ENCODE peak calls at places on chromosomes 5 and 9, in six cellular contexts. One of them, this sample, is unnamed.

GRCh38 chr9:19229725-19230355 is 653 bp upstream of the DENND4C start:
- DNase-seq in bronchial epithelial cell: peak; percentile 36
- DNase-seq in ascending aorta: peak; percentile 84
- DNase-seq in pancreas: no peak
- DNase-seq in GM06990: no peak
- DNase-seq in keratinocyte: no peak
- DNase-seq in this sample: no peak

GRCh38 chr5:160001457-160001856 is 7.5 kb upstream of the TTC1 start:
- DNase-seq in pancreas: no peak
- DNase-seq in bronchial epithelial cell: no peak
- DNase-seq in keratinocyte: no peak
- DNase-seq in ascending aorta: no peak
- DNase-seq in GM06990: no peak
- DNase-seq in this sample: no peak

GRCh38 chr5:53089481-53089976 is 20.0 kb downstream of the MOCS2 start:
- DNase-seq in keratinocyte: no peak
- DNase-seq in GM06990: peak; percentile 37
- DNase-seq in pancreas: no peak
- DNase-seq in ascending aorta: no peak
- DNase-seq in bronchial epithelial cell: no peak
- DNase-seq in this sample: no peak

GRCh38 chr9:19641046-19641445 is 147.8 kb downstream of the SLC24A2 start:
- DNase-seq in ascending aorta: no peak
- DNase-seq in GM06990: no peak
- DNase-seq in keratinocyte: no peak
- DNase-seq in bronchial epithelial cell: no peak
- DNase-seq in pancreas: no peak
- DNase-seq in this sample: no peak

GRCh38 chr5:367358-368130 is 46.0 kb downstream of the AHRR start:
- DNase-seq in bronchial epithelial cell: no peak
- DNase-seq in keratinocyte: no peak
- DNase-seq in pancreas: no peak
- DNase-seq in ascending aorta: peak; percentile 52
- DNase-seq in GM06990: no peak
- DNase-seq in this sample: no peak

GRCh38 chr9:118637681-118638080 is 731.6 kb downstream of the BRINP1 start:
- DNase-seq in ascending aorta: no peak
- DNase-seq in bronchial epithelial cell: no peak
- DNase-seq in pancreas: no peak
- DNase-seq in GM06990: no peak
- DNase-seq in keratinocyte: no peak
- DNase-seq in this sample: no peak

GRCh38 chr5:169731221-169731620 is 94.1 kb downstream of the DOCK2 start:
- DNase-seq in keratinocyte: no peak
- DNase-seq in bronchial epithelial cell: no peak
- DNase-seq in ascending aorta: no peak
- DNase-seq in pancreas: no peak
- DNase-seq in GM06990: no peak
- DNase-seq in this sample: no peak

GRCh38 chr9:93308158-93308602 is 124.2 kb downstream of the WNK2 start:
- DNase-seq in bronchial epithelial cell: no peak
- DNase-seq in keratinocyte: no peak
- DNase-seq in ascending aorta: no peak
- DNase-seq in pancreas: peak; percentile 7
- DNase-seq in GM06990: no peak
- DNase-seq in this sample: no peak

GRCh38 chr5:108749130-108749861 is 1.6 kb downstream of the FER start:
- DNase-seq in bronchial epithelial cell: peak; percentile 22
- DNase-seq in keratinocyte: no peak
- DNase-seq in ascending aorta: no peak
- DNase-seq in pancreas: no peak
- DNase-seq in GM06990: no peak
- DNase-seq in this sample: no peak

GRCh38 chr9:125902865-125903512 is 155.8 kb downstream of the PBX3 start:
- DNase-seq in pancreas: no peak
- DNase-seq in keratinocyte: no peak
- DNase-seq in bronchial epithelial cell: no peak
- DNase-seq in GM06990: no peak
- DNase-seq in ascending aorta: no peak
- DNase-seq in this sample: no peak

GRCh38 chr9:37921546-37922300 is 17.8 kb upstream of the SLC25A51 start:
- DNase-seq in ascending aorta: no peak
- DNase-seq in pancreas: no peak
- DNase-seq in keratinocyte: peak; percentile 62
- DNase-seq in bronchial epithelial cell: peak; percentile 88
- DNase-seq in GM06990: no peak
- DNase-seq in this sample: no peak

GRCh38 chr5:174692982-174693422 is 31.4 kb upstream of the MSX2 start:
- DNase-seq in pancreas: no peak
- DNase-seq in bronchial epithelial cell: no peak
- DNase-seq in ascending aorta: no peak
- DNase-seq in keratinocyte: no peak
- DNase-seq in GM06990: no peak
- DNase-seq in this sample: no peak

GRCh38 chr5:59125961-59126360 is 543.1 kb downstream of the RAB3C start:
- DNase-seq in keratinocyte: no peak
- DNase-seq in GM06990: no peak
- DNase-seq in bronchial epithelial cell: no peak
- DNase-seq in pancreas: no peak
- DNase-seq in ascending aorta: no peak
- DNase-seq in this sample: no peak

GRCh38 chr5:53170748-53171349 is 61.3 kb upstream of the MOCS2 start:
- DNase-seq in bronchial epithelial cell: peak; percentile 61
- DNase-seq in keratinocyte: no peak
- DNase-seq in ascending aorta: no peak
- DNase-seq in pancreas: peak; percentile 21
- DNase-seq in GM06990: no peak
- DNase-seq in this sample: no peak

GRCh38 chr5:15791859-15792258 is 291.9 kb downstream of the FBXL7 start:
- DNase-seq in GM06990: no peak
- DNase-seq in bronchial epithelial cell: no peak
- DNase-seq in ascending aorta: no peak
- DNase-seq in keratinocyte: no peak
- DNase-seq in pancreas: no peak
- DNase-seq in this sample: peak; percentile 32

GRCh38 chr9:99601506-99601905 is 220.2 kb upstream of the NR4A3 start:
- DNase-seq in keratinocyte: no peak
- DNase-seq in bronchial epithelial cell: no peak
- DNase-seq in ascending aorta: no peak
- DNase-seq in GM06990: no peak
- DNase-seq in pancreas: peak; percentile 16
- DNase-seq in this sample: no peak

GRCh38 chr5:171481791-171482536 is 62.5 kb downstream of the FGF18 start:
- DNase-seq in bronchial epithelial cell: no peak
- DNase-seq in pancreas: no peak
- DNase-seq in GM06990: no peak
- DNase-seq in ascending aorta: no peak
- DNase-seq in keratinocyte: no peak
- DNase-seq in this sample: no peak

GRCh38 chr9:110807956-110808598 is 139.5 kb downstream of the MUSK start:
- DNase-seq in GM06990: peak; percentile 67
- DNase-seq in pancreas: no peak
- DNase-seq in bronchial epithelial cell: no peak
- DNase-seq in ascending aorta: no peak
- DNase-seq in keratinocyte: no peak
- DNase-seq in this sample: no peak

GRCh38 chr5:103894882-103895281 is 332.3 kb upstream of the NUDT12 start:
- DNase-seq in GM06990: no peak
- DNase-seq in ascending aorta: no peak
- DNase-seq in bronchial epithelial cell: no peak
- DNase-seq in keratinocyte: no peak
- DNase-seq in pancreas: no peak
- DNase-seq in this sample: peak; percentile 22

GRCh38 chr5:41334758-41335157 is 121.4 kb upstream of the C6 start:
- DNase-seq in keratinocyte: no peak
- DNase-seq in GM06990: no peak
- DNase-seq in bronchial epithelial cell: no peak
- DNase-seq in ascending aorta: no peak
- DNase-seq in pancreas: no peak
- DNase-seq in this sample: no peak

GRCh38 chr9:107422189-107422802 is 67.3 kb downstream of the KLF4 start:
- DNase-seq in keratinocyte: no peak
- DNase-seq in pancreas: peak; percentile 57
- DNase-seq in ascending aorta: peak; percentile 77
- DNase-seq in bronchial epithelial cell: peak; percentile 70
- DNase-seq in GM06990: peak; percentile 4
- DNase-seq in this sample: no peak

GRCh38 chr5:91301459-91301858 is 81.7 kb downstream of the ARRDC3 start:
- DNase-seq in GM06990: no peak
- DNase-seq in bronchial epithelial cell: peak; percentile 83
- DNase-seq in keratinocyte: no peak
- DNase-seq in ascending aorta: no peak
- DNase-seq in pancreas: no peak
- DNase-seq in this sample: peak; percentile 56

DNA sequence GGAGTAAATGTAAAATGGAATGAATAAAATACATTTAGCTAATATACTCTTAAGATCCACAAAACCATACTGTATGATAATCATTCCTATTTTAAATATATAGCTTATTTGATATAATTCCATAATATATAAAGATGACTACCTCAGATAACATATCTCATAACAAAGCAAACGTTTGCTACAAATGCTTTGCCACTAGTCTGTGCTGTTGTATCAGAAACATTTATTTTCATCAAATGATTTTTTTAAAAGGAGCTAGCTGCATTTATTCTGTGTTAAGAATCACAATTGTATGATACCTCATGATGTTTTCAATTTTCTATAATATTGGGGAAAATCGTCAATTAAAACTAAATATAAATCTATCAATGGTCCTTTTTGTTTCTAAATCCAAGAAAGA is 567.2 kb downstream of the PTPRD start:
- DNase-seq in keratinocyte: no peak
- DNase-seq in ascending aorta: no peak
- DNase-seq in pancreas: no peak
- DNase-seq in bronchial epithelial cell: peak; percentile 64
- DNase-seq in GM06990: no peak
- DNase-seq in this sample: no peak
- TF ChIP-seq CTCF in keratinocyte: peak; percentile 52
- TF ChIP-seq CTCF in ascending aorta: peak; percentile 14
- TF ChIP-seq CTCF in pancreas: no peak
- TF ChIP-seq CTCF in bronchial epithelial cell: peak; percentile 33
- TF ChIP-seq CTCF in GM06990: no peak
- TF ChIP-seq CTCF in this sample: peak; percentile 18

GRCh38 chr5:1535646-1536045 is 11.9 kb upstream of the LPCAT1 start:
- DNase-seq in bronchial epithelial cell: no peak
- DNase-seq in pancreas: no peak
- DNase-seq in GM06990: no peak
- DNase-seq in keratinocyte: no peak
- DNase-seq in ascending aorta: no peak
- DNase-seq in this sample: no peak
- H3K4me3 ChIP-seq in bronchial epithelial cell: no peak overlapping the region
- H3K4me3 ChIP-seq in pancreas: no peak overlapping the region
- H3K4me3 ChIP-seq in GM06990: peak overlapping the region; percentile 19
- H3K4me3 ChIP-seq in keratinocyte: no peak overlapping the region
- H3K4me3 ChIP-seq in ascending aorta: no peak overlapping the region
- H3K4me3 ChIP-seq in this sample: no peak overlapping the region

GRCh38 chr5:32249668-32250067 is 63.1 kb downstream of the MTMR12 start:
- DNase-seq in bronchial epithelial cell: no peak
- DNase-seq in ascending aorta: no peak
- DNase-seq in pancreas: peak; percentile 50
- DNase-seq in GM06990: no peak
- DNase-seq in keratinocyte: no peak
- DNase-seq in this sample: no peak

GRCh38 chr5:32239385-32239784 is 65.3 kb upstream of the GOLPH3 start:
- DNase-seq in pancreas: no peak
- DNase-seq in ascending aorta: no peak
- DNase-seq in GM06990: no peak
- DNase-seq in bronchial epithelial cell: no peak
- DNase-seq in keratinocyte: no peak
- DNase-seq in this sample: no peak

GRCh38 chr5:32245742-32246141 is 67.0 kb downstream of the MTMR12 start:
- DNase-seq in GM06990: no peak
- DNase-seq in keratinocyte: no peak
- DNase-seq in ascending aorta: no peak
- DNase-seq in bronchial epithelial cell: no peak
- DNase-seq in pancreas: no peak
- DNase-seq in this sample: no peak

GRCh38 chr5:32241034-32241783 is 67.1 kb upstream of the GOLPH3 start:
- DNase-seq in GM06990: no peak
- DNase-seq in bronchial epithelial cell: no peak
- DNase-seq in ascending aorta: no peak
- DNase-seq in keratinocyte: no peak
- DNase-seq in pancreas: no peak
- DNase-seq in this sample: no peak

DNA sequence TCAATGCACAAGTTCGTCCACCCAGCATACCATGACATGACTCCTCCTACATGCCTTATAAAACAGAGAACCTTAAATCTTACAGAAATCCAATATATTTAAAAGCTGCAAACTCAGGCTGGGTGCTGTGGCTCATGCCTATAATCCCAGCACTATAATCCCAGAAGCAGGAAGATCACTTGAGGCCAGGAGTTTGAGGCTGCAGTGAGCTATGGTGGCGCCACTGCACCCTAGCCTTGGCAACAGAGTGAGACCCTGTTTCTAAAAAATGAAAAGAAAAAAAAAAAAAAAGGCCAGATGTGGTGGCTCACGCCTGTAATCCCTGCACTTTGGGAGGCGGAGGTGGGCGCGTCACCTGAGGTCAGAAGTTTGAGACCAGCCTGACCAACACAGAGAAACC is 68.7 kb downstream of the MTMR12 start:
- DNase-seq in ascending aorta: no peak
- DNase-seq in keratinocyte: no peak
- DNase-seq in pancreas: no peak
- DNase-seq in GM06990: no peak
- DNase-seq in bronchial epithelial cell: no peak
- DNase-seq in this sample: no peak
- H3K36me3 ChIP-seq in ascending aorta: peaks cover 47% of the 10 kb centered on the region
- H3K36me3 ChIP-seq in keratinocyte: peaks cover 13% of the 10 kb centered on the region
- H3K36me3 ChIP-seq in pancreas: peaks cover 4% of the 10 kb centered on the region
- H3K36me3 ChIP-seq in GM06990: peaks cover 5% of the 10 kb centered on the region
- H3K36me3 ChIP-seq in bronchial epithelial cell: peaks cover 8% of the 10 kb centered on the region
- H3K36me3 ChIP-seq in this sample: peaks cover 9% of the 10 kb centered on the region

DNA sequence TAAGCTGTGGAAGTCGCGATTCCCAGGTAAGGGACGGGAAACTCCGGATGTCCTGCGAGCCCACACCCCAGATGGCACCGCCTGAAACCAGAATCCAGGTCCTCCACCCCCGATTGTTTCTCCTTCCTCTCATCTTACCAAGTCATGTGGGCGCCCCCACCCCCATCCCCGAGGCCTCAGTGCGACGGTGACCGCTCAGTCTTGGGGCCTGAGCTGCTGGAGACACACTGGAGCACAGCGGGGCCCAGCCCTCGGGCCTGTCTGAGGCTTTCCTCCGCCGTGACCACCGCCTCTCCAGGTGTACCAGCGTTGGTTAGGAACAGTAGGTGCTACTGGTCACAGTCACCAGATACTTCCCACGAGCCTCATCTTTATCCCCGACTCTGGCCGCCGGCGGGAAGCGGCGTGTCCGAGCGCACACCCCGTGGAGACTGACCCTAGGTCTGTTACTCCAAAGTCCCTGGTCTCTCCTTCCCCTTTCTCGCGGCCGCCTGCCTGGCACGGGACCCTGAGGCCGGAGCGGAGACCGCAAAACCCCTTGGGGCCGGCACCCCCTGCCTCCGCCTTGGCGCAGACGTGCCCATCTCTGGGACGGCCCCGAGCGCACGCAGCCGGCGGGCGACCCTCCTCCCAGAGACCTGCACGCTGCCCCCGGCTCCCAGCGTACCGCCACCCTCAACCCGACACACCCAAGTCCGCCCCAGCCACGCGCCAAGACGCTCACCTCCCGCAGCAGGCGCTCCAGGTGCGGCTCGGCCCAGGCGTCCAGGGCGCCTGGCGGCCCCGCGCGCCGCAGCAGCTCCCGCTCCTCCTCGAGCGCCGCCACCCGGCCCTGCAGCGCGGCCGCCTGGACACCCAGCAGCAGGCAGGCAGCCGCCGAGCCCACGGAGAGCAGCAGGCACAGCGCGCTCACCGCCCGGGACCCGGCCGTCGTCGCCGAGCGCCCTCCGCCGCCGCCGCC is 733 bp downstream of the COL23A1 start:
- DNase-seq in bronchial epithelial cell: no peak
- DNase-seq in pancreas: no peak
- DNase-seq in keratinocyte: no peak
- DNase-seq in GM06990: peak; percentile 20
- DNase-seq in ascending aorta: no peak
- DNase-seq in this sample: no peak
- TF ChIP-seq CTCF in bronchial epithelial cell: no peak
- TF ChIP-seq CTCF in pancreas: no peak
- TF ChIP-seq CTCF in keratinocyte: no peak
- TF ChIP-seq CTCF in GM06990: no peak
- TF ChIP-seq CTCF in ascending aorta: no peak
- TF ChIP-seq CTCF in this sample: peak; percentile 0